ENCODE peak calls at places on chromosomes 1 and 21, in ten cellular contexts. V is CD8-positive, alpha-beta memory T cell; Q is upper lobe of right lung; L is neuronal stem cell; X is A673; C is lung; K is cardiac muscle cell; E is spleen; J is IMR-90; U is mammary epithelial cell. I is an unnamed sample.

GRCh38 chr1:219324629-219325367 is 151.1 kb downstream of the LYPLAL1 start:
- DNase-seq in V (no peak), Q (no peak), L (no peak), X (peak; percentile 47), C (no peak), K (peak; percentile 87), E (no peak), J (peak; percentile 98), U (peak; percentile 89), I (no peak)

GRCh38 chr1:109478806-109479205 is 4.9 kb upstream of the ATXN7L2 start:
- DNase-seq in V (peak; percentile 32), Q (no peak), L (no peak), X (no peak), C (no peak), K (no peak), E (no peak), J (no peak), U (peak; percentile 40), I (no peak)

GRCh38 chr1:152440635-152441471 is 26.8 kb upstream of the CRNN start:
- DNase-seq in V (peak; percentile 52), Q (peak; percentile 75), L (no peak), X (peak; percentile 83), C (peak; percentile 71), K (peak; percentile 83), E (peak; percentile 88), J (peak; percentile 54), U (peak; percentile 68), I (peak; percentile 50)

GRCh38 chr1:5959087-5959486 is 33.1 kb downstream of the NPHP4 start:
- DNase-seq in V (no peak), Q (no peak), L (no peak), X (no peak), C (no peak), K (no peak), E (no peak), J (no peak), U (no peak), I (no peak)

GRCh38 chr1:14571810-14572767 is 26.4 kb upstream of the KAZN start:
- DNase-seq in V (no peak), Q (no peak), L (peak; percentile 4), X (peak; percentile 73), C (no peak), K (peak; percentile 29), E (no peak), J (no peak), U (no peak), I (no peak)

GRCh38 chr1:195733826-195734225 is 874.4 kb downstream of the KCNT2 start:
- DNase-seq in V (no peak), Q (no peak), L (no peak), X (peak; percentile 41), C (no peak), K (no peak), E (no peak), J (no peak), U (peak; percentile 6), I (no peak)

GRCh38 chr21:44989943-44990780 is 50.3 kb downstream of the SLX9 start:
- DNase-seq in V (no peak), Q (no peak), L (no peak), X (no peak), C (no peak), K (no peak), E (peak; percentile 69), J (no peak), U (no peak), I (no peak)

GRCh38 chr1:52002038-52002917 is 11.8 kb upstream of the RAB3B start:
- DNase-seq in V (peak; percentile 64), Q (no peak), L (peak; percentile 88), X (peak; percentile 92), C (peak; percentile 52), K (peak; percentile 94), E (no peak), J (peak; percentile 95), U (peak; percentile 75), I (no peak)

DNA sequence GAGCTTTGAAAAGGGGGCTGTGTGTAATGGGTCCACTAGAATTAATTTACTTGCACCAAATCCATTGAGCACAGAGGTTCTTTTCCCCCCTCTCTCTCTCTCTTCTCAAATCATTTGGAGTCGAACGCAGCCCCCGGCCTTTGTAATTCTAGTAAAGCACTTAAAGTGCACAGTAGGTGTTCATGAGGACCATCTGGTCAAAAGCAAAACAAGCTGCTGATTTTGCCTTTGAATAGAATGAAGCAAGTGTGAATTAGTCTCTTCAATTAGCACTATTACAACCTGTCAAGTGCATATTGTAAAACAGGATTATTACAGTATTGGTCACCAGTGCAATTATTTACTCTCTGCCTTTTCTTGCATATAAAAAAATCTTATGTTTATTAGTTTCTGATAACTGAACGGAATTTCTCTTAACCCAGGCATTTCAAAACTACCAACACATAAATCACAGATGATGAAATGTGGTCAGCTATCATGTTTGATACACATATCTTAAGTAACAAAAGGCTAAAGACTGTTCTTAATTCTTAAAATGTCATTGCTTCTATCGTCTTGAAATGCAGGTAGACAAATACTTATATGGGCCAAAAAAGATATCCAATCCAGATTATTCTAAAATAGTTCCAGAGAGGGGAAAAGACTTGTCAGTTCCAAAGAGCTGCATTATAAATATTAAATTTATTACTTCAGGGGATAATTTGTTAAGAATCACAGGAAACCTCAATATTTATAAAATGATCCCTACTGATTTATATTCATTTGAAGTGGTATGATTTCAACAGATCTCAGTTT is 259.6 kb downstream of the FAF1 start:
- DNase-seq in V (no peak), Q (no peak), L (peak; percentile 69), X (peak; percentile 29), C (no peak), K (no peak), E (no peak), J (no peak), U (no peak), I (no peak)
- H3K4me1 ChIP-seq in V (no peaks in the 10 kb centered on the region), Q (peaks cover 4% of the 10 kb centered on the region), L (peaks cover 1% of the 10 kb centered on the region), X (peaks cover 15% of the 10 kb centered on the region), C (peaks cover 6% of the 10 kb centered on the region), K (no peaks in the 10 kb centered on the region), E (peaks cover 8% of the 10 kb centered on the region), J (peaks cover 5% of the 10 kb centered on the region), U (peaks cover 6% of the 10 kb centered on the region), I (peaks cover 30% of the 10 kb centered on the region)

GRCh38 chr21:41402796-41403195 is 23.2 kb upstream of the MX1 start:
- DNase-seq in V (no peak), Q (no peak), L (no peak), X (no peak), C (no peak), K (no peak), E (no peak), J (no peak), U (no peak), I (no peak)

GRCh38 chr21:41403331-41403730 is 22.7 kb upstream of the MX1 start:
- DNase-seq in V (no peak), Q (no peak), L (no peak), X (no peak), C (no peak), K (no peak), E (no peak), J (no peak), U (no peak), I (no peak)

GRCh38 chr21:41403966-41404365 is 22.1 kb upstream of the MX1 start:
- DNase-seq in V (no peak), Q (no peak), L (no peak), X (no peak), C (no peak), K (no peak), E (no peak), J (no peak), U (no peak), I (no peak)

GRCh38 chr21:41399401-41399800 is 26.6 kb upstream of the MX1 start:
- DNase-seq in V (no peak), Q (no peak), L (no peak), X (no peak), C (no peak), K (no peak), E (no peak), J (no peak), U (no peak), I (no peak)

DNA sequence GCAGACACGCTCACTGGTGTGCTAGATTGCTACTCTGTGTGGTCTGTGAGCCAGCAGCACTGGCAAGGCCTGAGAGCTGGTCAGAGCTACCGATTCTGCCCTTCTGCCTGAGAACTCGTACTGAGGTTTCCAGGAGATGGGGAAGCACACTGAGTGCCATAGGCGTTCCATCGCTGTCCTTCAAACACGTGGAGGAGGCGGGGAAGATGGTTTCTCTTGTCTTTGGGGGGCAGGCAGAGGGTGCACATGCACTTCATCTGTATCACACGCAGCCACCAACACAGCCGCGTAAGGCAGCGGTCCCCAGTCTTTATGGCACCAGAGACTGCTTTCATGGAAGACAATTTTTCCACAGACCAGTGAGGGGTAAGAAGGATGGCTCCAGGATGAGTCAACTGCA is 23.8 kb upstream of the MX1 start:
- DNase-seq in V (no peak), Q (no peak), L (no peak), X (no peak), C (no peak), K (no peak), E (no peak), J (no peak), U (no peak), I (no peak)
- H3K27ac ChIP-seq in V (no peak overlapping the region), Q (no peak overlapping the region), L (no peak overlapping the region), X (no peak overlapping the region), C (no peak overlapping the region), K (no peak overlapping the region), E (no peak overlapping the region), J (no peak overlapping the region), U (no peak overlapping the region), I (no peak overlapping the region)

GRCh38 chr1:27623327-27624212 is 11.4 kb downstream of the FGR start:
- DNase-seq in V (no peak), Q (no peak), L (no peak), X (no peak), C (no peak), K (no peak), E (no peak), J (no peak), U (no peak), I (no peak)

GRCh38 chr1:27626031-27626935 is 8.7 kb downstream of the FGR start:
- DNase-seq in V (no peak), Q (no peak), L (no peak), X (no peak), C (peak; percentile 54), K (peak; percentile 18), E (no peak), J (no peak), U (no peak), I (no peak)

GRCh38 chr1:27627051-27627450 is 7.9 kb downstream of the FGR start:
- DNase-seq in V (no peak), Q (no peak), L (no peak), X (no peak), C (no peak), K (no peak), E (no peak), J (no peak), U (no peak), I (no peak)

GRCh38 chr1:27622828-27623227 is 12.2 kb downstream of the FGR start:
- DNase-seq in V (no peak), Q (no peak), L (no peak), X (no peak), C (no peak), K (no peak), E (no peak), J (no peak), U (no peak), I (no peak)

GRCh38 chr1:27624467-27625233 is 10.3 kb downstream of the FGR start:
- DNase-seq in V (no peak), Q (no peak), L (no peak), X (no peak), C (no peak), K (no peak), E (no peak), J (no peak), U (no peak), I (no peak)
- H3K4me3 ChIP-seq in V (peak overlapping the region; percentile 6), Q (no peak overlapping the region), L (no peak overlapping the region), X (no peak overlapping the region), C (no peak overlapping the region), K (no peak overlapping the region), E (peak overlapping the region; percentile 42), J (no peak overlapping the region), U (no peak overlapping the region), I (no peak overlapping the region)

GRCh38 chr1:36382231-36382630 is 3.5 kb downstream of the STK40 start:
- DNase-seq in V (no peak), Q (no peak), L (no peak), X (no peak), C (no peak), K (no peak), E (peak; percentile 32), J (no peak), U (no peak), I (no peak)
- H3K4me1 ChIP-seq in V (peaks cover 66% of the 10 kb centered on the region), Q (peaks cover 61% of the 10 kb centered on the region), L (peaks cover 15% of the 10 kb centered on the region), X (peaks cover 34% of the 10 kb centered on the region), C (peaks cover 14% of the 10 kb centered on the region), K (peaks cover 18% of the 10 kb centered on the region), E (peaks cover 86% of the 10 kb centered on the region), J (peaks cover 11% of the 10 kb centered on the region), U (peaks cover 22% of the 10 kb centered on the region), I (peaks cover 93% of the 10 kb centered on the region)

I was measured in left ventricle myocardium inferior.